ENCODE peak calls at places on chromosomes 13 and 19, in eight cellular contexts. I is stomach, G is adrenal gland, Y is gastrocnemius medialis, R is spleen, Q is transverse colon, L is tibial nerve, X is IMR-90. S is an unnamed sample. For H3K4me1, the result is how much of the 10 kb centered on the place peaks cover.

GRCh38 chr19:55809381-55810058 is 22.3 kb downstream of the NLRP11 start:
- DNase-seq in I (peak), G (peak), Y (peak), R (peak), Q (peak), L (no peak), X (peak), S (peak)

GRCh38 chr19:11446652-11447301 is 11.3 kb downstream of the PRKCSH start:
- DNase-seq in I (peak), G (peak), Y (no peak), R (peak), Q (peak), L (no peak), X (no peak), S (peak)

GRCh38 chr13:23668557-23668956 is 98.3 kb downstream of the TNFRSF19 start:
- DNase-seq in I (no peak), G (no peak), Y (no peak), R (no peak), Q (no peak), L (no peak), X (no peak), S (no peak)

GRCh38 chr19:57583521-57584416 is at the start of gene ZIK1:
- DNase-seq in I (peak), G (peak), Y (peak), R (peak), Q (peak), L (peak), X (peak), S (peak)

GRCh38 chr19:49911381-49912145 is 14.9 kb upstream of the IL4I1 start:
- DNase-seq in I (no peak), G (no peak), Y (no peak), R (no peak), Q (no peak), L (no peak), X (peak), S (no peak)

GRCh38 chr13:114063545-114064515 is 68.6 kb downstream of the RASA3 start:
- DNase-seq in I (peak), G (peak), Y (peak), R (peak), Q (peak), L (peak), X (peak), S (peak)

GRCh38 chr13:100490692-100491091 is 97.9 kb downstream of the GGACT start:
- DNase-seq in I (no peak), G (no peak), Y (no peak), R (no peak), Q (no peak), L (no peak), X (no peak), S (no peak)

GRCh38 chr13:99265162-99265822 is 7.1 kb upstream of the GPR18 start:
- DNase-seq in I (no peak), G (no peak), Y (no peak), R (no peak), Q (no peak), L (no peak), X (no peak), S (no peak)

GRCh38 chr19:7500811-7501450 is 12.1 kb upstream of the PEX11G start:
- DNase-seq in I (peak), G (peak), Y (no peak), R (peak), Q (peak), L (no peak), X (peak), S (no peak)

GRCh38 chr19:46803555-46803954 is 15.2 kb upstream of the SLC1A5 start:
- DNase-seq in I (no peak), G (no peak), Y (no peak), R (no peak), Q (peak), L (no peak), X (no peak), S (no peak)

GRCh38 chr13:20174656-20175405 is 14.0 kb upstream of the GJA3 start:
- DNase-seq in I (peak), G (peak), Y (peak), R (no peak), Q (peak), L (peak), X (peak), S (peak)
- TF ChIP-seq POLR2A in I (no peak), G (no peak), Y (no peak), R (no peak), Q (no peak), L (no peak), X (peak), S (no peak)

DNA sequence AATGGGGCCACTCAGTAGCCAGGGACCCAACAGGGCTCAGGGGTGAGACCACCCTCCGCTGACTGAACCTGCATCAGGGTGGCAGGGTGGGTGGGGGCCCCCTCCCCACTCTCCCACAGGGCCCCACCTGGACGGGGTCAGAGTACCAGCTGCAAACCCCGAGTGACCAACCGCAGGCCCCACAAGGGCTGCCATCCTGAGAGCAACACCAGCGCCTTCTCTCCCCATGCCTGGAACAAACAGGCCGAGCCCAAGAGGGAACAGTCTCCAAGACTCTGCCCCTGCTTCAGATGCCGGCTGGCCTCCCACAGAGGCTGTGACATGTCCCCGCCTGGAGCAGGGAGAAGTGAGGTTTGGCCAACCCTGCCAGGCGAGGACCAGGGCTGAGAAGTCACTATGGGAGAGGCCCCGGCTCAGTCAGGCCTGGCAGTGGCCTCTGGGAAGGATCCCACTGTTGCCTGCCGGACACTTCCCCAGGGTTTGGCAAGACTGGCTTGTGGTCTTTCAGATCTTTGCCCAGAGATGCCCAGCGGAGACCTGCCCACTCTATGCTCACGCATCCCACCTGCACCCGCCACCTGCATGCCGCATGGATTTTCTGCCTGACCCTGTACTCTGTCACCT is 27.2 kb downstream of the MPND start:
- DNase-seq in I (no peak), G (peak), Y (no peak), R (no peak), Q (no peak), L (no peak), X (no peak), S (no peak)
- H3K27ac ChIP-seq in I (peak), G (peak), Y (peak), R (peak), Q (no peak), L (peak), X (no peak), S (no peak)

DNA sequence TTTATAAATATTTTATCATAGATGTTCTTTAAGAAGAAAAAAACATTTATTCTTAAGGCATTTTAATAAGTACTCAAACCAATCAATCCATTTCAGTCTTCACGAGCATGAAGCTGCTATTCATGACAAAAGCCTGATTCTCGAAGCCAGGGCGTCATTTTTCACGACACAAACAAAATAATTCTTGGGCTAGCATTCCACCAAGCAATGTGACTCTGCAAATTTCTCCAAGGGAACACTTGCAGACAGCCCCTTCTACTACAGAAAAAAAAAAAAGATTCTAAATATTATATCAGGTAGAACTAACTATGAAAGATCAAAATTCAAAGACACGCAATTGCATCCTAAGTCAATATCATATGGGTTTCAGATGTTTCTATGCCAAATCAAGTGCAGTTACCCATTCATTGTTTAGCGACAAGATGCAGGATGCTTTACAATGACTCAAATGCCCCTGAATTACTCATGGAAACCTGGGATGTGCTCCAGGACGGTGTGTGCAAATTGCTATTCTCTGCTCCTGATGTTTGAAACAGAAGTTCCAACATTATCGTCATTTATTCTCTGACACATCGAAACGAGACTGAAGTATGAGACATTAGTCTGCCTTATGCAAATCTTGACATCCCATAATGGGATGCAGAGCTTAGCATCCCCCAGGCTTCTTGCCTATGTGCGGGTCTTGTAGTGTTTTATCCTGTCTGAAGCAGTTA is 517.7 kb downstream of the MYO16 start:
- DNase-seq in I (no peak), G (peak), Y (no peak), R (no peak), Q (no peak), L (no peak), X (peak), S (no peak)
- H3K4me1 ChIP-seq in I (under half), G (under half), Y (under half), R (under half), Q (under half), L (under half), X (under half), S (under half)

GRCh38 chr19:42275517-42275916 is 6.5 kb downstream of the CIC start:
- DNase-seq in I (no peak), G (no peak), Y (no peak), R (no peak), Q (no peak), L (no peak), X (no peak), S (no peak)
- TF ChIP-seq POLR2A in I (no peak), G (no peak), Y (no peak), R (no peak), Q (no peak), L (no peak), X (no peak), S (no peak)

DNA sequence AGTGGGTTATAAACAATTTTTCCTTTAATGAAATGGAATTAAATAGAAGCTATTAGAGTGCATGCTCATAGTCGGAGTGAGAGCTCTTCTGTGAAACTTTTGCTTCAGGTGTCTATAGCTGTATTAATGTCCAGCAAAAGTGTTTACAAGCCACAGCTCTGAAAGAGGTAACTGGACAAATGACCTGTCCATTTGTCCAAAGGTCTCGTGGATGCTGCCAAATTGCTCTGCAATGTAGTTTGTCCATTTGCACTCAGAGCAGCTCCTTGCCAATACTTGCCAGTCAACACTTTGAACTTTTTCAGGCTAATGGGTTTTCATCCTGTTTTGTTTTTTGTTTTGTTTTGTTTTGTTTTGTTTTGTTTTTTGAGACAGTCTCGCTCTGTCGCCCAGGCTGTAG is 3.1 kb upstream of the CBLC start:
- DNase-seq in I (no peak), G (no peak), Y (no peak), R (no peak), Q (no peak), L (no peak), X (no peak), S (no peak)
- H3K27ac ChIP-seq in I (no peak), G (no peak), Y (no peak), R (no peak), Q (peak), L (no peak), X (peak), S (no peak)

GRCh38 chr19:38265213-38265861 is 964 bp downstream of the SPINT2 start:
- DNase-seq in I (peak), G (no peak), Y (no peak), R (no peak), Q (peak), L (no peak), X (no peak), S (no peak)
- H3K4me1 ChIP-seq in I (under half), G (under half), Y (under half), R (half or more), Q (under half), L (under half), X (under half), S (under half)

DNA sequence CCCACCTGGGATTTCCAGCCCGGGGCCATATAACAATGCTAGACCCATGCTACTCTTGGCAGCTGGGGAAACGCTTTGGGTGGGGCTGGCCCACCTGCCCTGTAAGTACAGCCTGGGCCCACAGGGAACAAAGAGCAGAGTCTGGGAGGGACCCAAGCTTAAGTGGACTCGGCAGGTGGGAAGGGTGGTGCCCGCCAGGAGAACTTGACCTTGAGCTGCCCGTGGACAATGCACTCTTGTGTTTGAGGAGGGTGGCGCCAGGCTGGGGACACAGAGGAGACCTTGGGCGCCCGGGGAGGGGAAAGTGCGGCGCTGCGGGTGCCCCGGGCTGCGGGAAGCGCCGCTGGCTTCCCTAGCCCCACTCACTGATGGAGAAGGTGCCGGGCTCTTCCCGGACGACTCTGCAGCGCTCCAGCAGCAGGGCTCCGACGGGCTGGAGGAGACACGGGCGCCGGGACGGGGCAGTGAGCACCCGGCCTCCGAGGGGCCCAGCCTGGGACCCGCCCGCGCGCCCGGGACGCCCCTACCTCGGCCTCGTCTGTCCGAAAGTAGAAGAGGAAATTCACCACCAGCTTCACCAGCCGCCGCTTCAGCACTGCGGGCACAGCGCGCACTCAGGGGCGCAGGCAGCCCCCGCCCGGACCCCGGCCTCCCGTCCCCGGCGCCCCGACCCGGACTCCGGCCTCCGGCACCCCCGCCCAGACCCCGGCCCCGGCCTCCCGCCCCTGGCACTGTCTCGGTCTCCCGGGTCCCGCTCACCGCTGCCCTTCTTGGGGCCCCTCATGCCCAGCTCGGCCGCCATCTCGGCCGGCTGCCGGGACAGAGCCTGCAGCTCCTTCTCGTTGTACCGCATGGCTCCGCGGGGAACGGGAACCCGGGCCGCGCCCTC is 489 bp downstream of the PLEKHJ1 start:
- DNase-seq in I (peak), G (peak), Y (peak), R (no peak), Q (peak), L (no peak), X (no peak), S (peak)
- TF ChIP-seq POLR2A in I (peak), G (no peak), Y (peak), R (peak), Q (peak), L (no peak), X (no peak), S (no peak)